ENCODE peak calls at places on chromosome 3, in seven cellular contexts. C, I, O, L, B, N and X are unnamed samples.

GRCh38 chr3:122760457-122761271 is 33.0 kb downstream of the HSPBAP1 start:
- DNase-seq in C (peak; percentile 8), I (no peak), O (no peak), L (no peak), B (no peak), N (peak; percentile 53), X (no peak)

GRCh38 chr3:35651888-35652287 is 12.6 kb downstream of the ARPP21 start:
- DNase-seq in C (no peak), I (no peak), O (no peak), L (no peak), B (no peak), N (no peak), X (no peak)

GRCh38 chr3:40310690-40311089 is 1.2 kb downstream of the EIF1B start:
- DNase-seq in C (no peak), I (no peak), O (no peak), L (no peak), B (no peak), N (no peak), X (no peak)

GRCh38 chr3:40713795-40714194 is 189.0 kb downstream of the ZNF621 start:
- DNase-seq in C (no peak), I (no peak), O (no peak), L (peak; percentile 8), B (no peak), N (no peak), X (no peak)

GRCh38 chr3:127574880-127575878 is 15.4 kb downstream of the TPRA1 start:
- DNase-seq in C (peak; percentile 71), I (peak; percentile 97), O (peak; percentile 46), L (peak; percentile 69), B (peak; percentile 88), N (peak; percentile 31), X (peak; percentile 99)

GRCh38 chr3:59527493-59527892 is 477.7 kb upstream of the CFAP20DC start:
- DNase-seq in C (no peak), I (no peak), O (no peak), L (no peak), B (no peak), N (no peak), X (no peak)

GRCh38 chr3:101009386-101009785 is 16.2 kb upstream of the ABI3BP start:
- DNase-seq in C (no peak), I (no peak), O (no peak), L (no peak), B (no peak), N (no peak), X (no peak)

GRCh38 chr3:149019581-149019980 is 28.2 kb downstream of the GYG1 start:
- DNase-seq in C (no peak), I (no peak), O (no peak), L (no peak), B (no peak), N (no peak), X (no peak)

GRCh38 chr3:72474775-72475174 is 373.5 kb downstream of the SHQ1 start:
- DNase-seq in C (no peak), I (no peak), O (no peak), L (no peak), B (no peak), N (no peak), X (no peak)

GRCh38 chr3:178439504-178439903 is 96.7 kb upstream of the KCNMB2 start:
- DNase-seq in C (no peak), I (no peak), O (no peak), L (no peak), B (peak; percentile 20), N (no peak), X (peak; percentile 60)

GRCh38 chr3:161325059-161325458 is 46.3 kb downstream of the SPTSSB start:
- DNase-seq in C (no peak), I (no peak), O (no peak), L (no peak), B (no peak), N (no peak), X (no peak)
- TF ChIP-seq JUND in C (no peak), I (no peak), O (no peak), L (no peak), B (no peak), N (no peak), X (no peak)

DNA sequence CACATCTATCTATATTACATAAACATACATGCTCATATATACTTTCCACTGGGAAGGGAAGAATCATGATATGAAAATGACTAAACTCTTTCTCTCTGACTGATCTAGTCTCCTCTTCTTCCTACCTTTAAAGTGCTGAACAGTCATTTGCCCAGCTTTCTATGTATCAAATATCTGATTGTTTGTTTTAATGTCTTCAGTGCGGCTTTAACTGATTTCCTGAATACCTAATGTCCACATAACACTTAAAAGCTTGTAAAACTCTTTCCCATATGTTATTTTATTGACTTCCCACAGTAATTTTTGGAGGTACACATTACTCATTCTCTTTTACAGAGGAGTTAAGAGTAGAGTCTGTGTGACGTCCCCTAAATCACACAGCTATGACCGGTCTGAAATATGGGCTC is 28.2 kb downstream of the CPOX start:
- DNase-seq in C (no peak), I (no peak), O (no peak), L (no peak), B (no peak), N (no peak), X (no peak)
- TF ChIP-seq JUND in C (no peak), I (no peak), O (no peak), L (no peak), B (no peak), N (no peak), X (no peak)

GRCh38 chr3:156215751-156216150 is 95.4 kb downstream of the KCNAB1 start:
- DNase-seq in C (no peak), I (no peak), O (no peak), L (no peak), B (no peak), N (no peak), X (no peak)

GRCh38 chr3:156216216-156216615 is 95.8 kb downstream of the KCNAB1 start:
- DNase-seq in C (no peak), I (no peak), O (no peak), L (no peak), B (no peak), N (no peak), X (no peak)

GRCh38 chr3:156216852-156217251 is 96.5 kb downstream of the KCNAB1 start:
- DNase-seq in C (no peak), I (no peak), O (peak; percentile 75), L (no peak), B (no peak), N (no peak), X (no peak)

GRCh38 chr3:156218353-156218744 is 98.0 kb downstream of the KCNAB1 start:
- DNase-seq in C (no peak), I (no peak), O (peak; percentile 24), L (no peak), B (no peak), N (no peak), X (peak; percentile 89)

GRCh38 chr3:156217674-156218352 is 97.4 kb downstream of the KCNAB1 start:
- DNase-seq in C (no peak), I (no peak), O (no peak), L (no peak), B (no peak), N (no peak), X (peak; percentile 94)
- TF ChIP-seq JUND in C (no peak), I (no peak), O (no peak), L (no peak), B (no peak), N (no peak), X (peak; percentile 86)

GRCh38 chr3:17258823-17259436 is 374.2 kb downstream of the PLCL2 start:
- DNase-seq in C (peak; percentile 13), I (peak; percentile 38), O (peak; percentile 14), L (no peak), B (peak; percentile 41), N (no peak), X (no peak)
- TF ChIP-seq JUND in C (no peak), I (no peak), O (no peak), L (no peak), B (no peak), N (no peak), X (no peak)

DNA sequence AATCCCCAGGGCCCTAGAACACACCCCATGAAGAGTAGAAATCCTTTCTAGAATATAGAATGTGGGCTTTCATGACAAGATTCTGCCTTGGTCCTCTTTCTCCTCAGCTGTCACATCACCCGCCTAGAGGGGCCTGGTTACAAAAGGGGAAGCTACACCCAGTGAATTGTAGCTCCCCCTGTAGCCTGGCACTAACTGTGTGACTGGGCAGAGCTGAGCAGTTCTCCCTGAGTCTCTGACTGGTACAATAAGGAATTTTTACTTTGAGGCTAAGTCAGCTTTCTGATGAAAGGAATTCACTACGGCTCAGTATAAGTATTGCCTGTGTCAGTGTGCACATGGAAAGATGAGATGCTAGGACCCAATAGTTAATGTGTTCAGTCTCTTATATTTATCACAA is 28.7 kb upstream of the ZNF148 start:
- DNase-seq in C (no peak), I (no peak), O (no peak), L (no peak), B (no peak), N (no peak), X (no peak)
- TF ChIP-seq JUND in C (no peak), I (no peak), O (no peak), L (no peak), B (no peak), N (no peak), X (no peak)

GRCh38 chr3:197012021-197012883 is 17.4 kb downstream of the MELTF start:
- DNase-seq in C (no peak), I (no peak), O (no peak), L (no peak), B (no peak), N (no peak), X (no peak)
- TF ChIP-seq JUND in C (no peak), I (no peak), O (no peak), L (no peak), B (no peak), N (no peak), X (no peak)

GRCh38 chr3:14239940-14240339 is 61.3 kb downstream of the LSM3 start:
- DNase-seq in C (no peak), I (no peak), O (no peak), L (no peak), B (no peak), N (no peak), X (no peak)
- TF ChIP-seq JUND in C (no peak), I (no peak), O (no peak), L (no peak), B (no peak), N (no peak), X (no peak)

GRCh38 chr3:193870376-193871092 is 265.4 kb upstream of the HES1 start:
- DNase-seq in C (no peak), I (no peak), O (no peak), L (no peak), B (no peak), N (no peak), X (peak; percentile 71)

GRCh38 chr3:193871093-193871485 is 264.9 kb upstream of the HES1 start:
- DNase-seq in C (no peak), I (peak; percentile 35), O (no peak), L (no peak), B (no peak), N (no peak), X (no peak)

GRCh38 chr3:193873802-193874201 is 262.1 kb upstream of the HES1 start:
- DNase-seq in C (no peak), I (no peak), O (no peak), L (no peak), B (no peak), N (no peak), X (no peak)

GRCh38 chr3:193874512-193874911 is 261.4 kb upstream of the HES1 start:
- DNase-seq in C (no peak), I (no peak), O (no peak), L (no peak), B (no peak), N (no peak), X (no peak)

GRCh38 chr3:193872265-193872753 is 263.6 kb upstream of the HES1 start:
- DNase-seq in C (peak; percentile 97), I (peak; percentile 30), O (peak; percentile 70), L (no peak), B (peak; percentile 68), N (no peak), X (peak; percentile 93)
- TF ChIP-seq JUND in C (no peak), I (peak; percentile 56), O (no peak), L (no peak), B (peak; percentile 90), N (no peak), X (peak; percentile 98)

GRCh38 chr3:64687781-64688515 is at the start of gene ADAMTS9:
- DNase-seq in C (no peak), I (peak; percentile 90), O (no peak), L (no peak), B (no peak), N (no peak), X (peak; percentile 15)
- TF ChIP-seq JUND in C (no peak), I (no peak), O (no peak), L (no peak), B (no peak), N (no peak), X (no peak)